ENCODE peak calls at places on chromosomes 6 and 20, in six cellular contexts. One of them, this sample, is unnamed.

GRCh38 chr20:61289166-61289565 is 37.1 kb downstream of the CDH4 start:
- DNase-seq in left lung: no peak
- DNase-seq in AG04450: no peak
- DNase-seq in Peyer's patch: no peak
- DNase-seq in esophagus squamous epithelium: no peak
- DNase-seq in endodermal cell: no peak
- DNase-seq in this sample: no peak

GRCh38 chr6:13457577-13457976 is 29.8 kb downstream of the GFOD1 start:
- DNase-seq in AG04450: no peak
- DNase-seq in left lung: no peak
- DNase-seq in endodermal cell: peak
- DNase-seq in esophagus squamous epithelium: no peak
- DNase-seq in Peyer's patch: no peak
- DNase-seq in this sample: no peak

GRCh38 chr6:16437095-16437494 is 198.7 kb downstream of the GMPR start:
- DNase-seq in AG04450: no peak
- DNase-seq in endodermal cell: no peak
- DNase-seq in left lung: no peak
- DNase-seq in Peyer's patch: no peak
- DNase-seq in esophagus squamous epithelium: no peak
- DNase-seq in this sample: no peak

GRCh38 chr6:46652603-46653438 is at the start of the genes CYP39A1 and SLC25A27:
- DNase-seq in left lung: peak
- DNase-seq in esophagus squamous epithelium: peak
- DNase-seq in endodermal cell: peak
- DNase-seq in Peyer's patch: peak
- DNase-seq in AG04450: peak
- DNase-seq in this sample: peak

GRCh38 chr6:125252891-125253290 is 48.9 kb downstream of the HDDC2 start:
- DNase-seq in AG04450: no peak
- DNase-seq in left lung: no peak
- DNase-seq in esophagus squamous epithelium: no peak
- DNase-seq in Peyer's patch: no peak
- DNase-seq in endodermal cell: no peak
- DNase-seq in this sample: no peak

GRCh38 chr20:33276303-33277113 is 6.5 kb upstream of the BPIFB1 start:
- DNase-seq in esophagus squamous epithelium: no peak
- DNase-seq in AG04450: no peak
- DNase-seq in left lung: no peak
- DNase-seq in endodermal cell: peak
- DNase-seq in Peyer's patch: no peak
- DNase-seq in this sample: no peak

GRCh38 chr20:38307371-38308046 is 3.6 kb downstream of the BPI start:
- DNase-seq in esophagus squamous epithelium: no peak
- DNase-seq in Peyer's patch: no peak
- DNase-seq in left lung: no peak
- DNase-seq in endodermal cell: no peak
- DNase-seq in AG04450: no peak
- DNase-seq in this sample: no peak

GRCh38 chr20:32456869-32457421 is 98.8 kb downstream of the ASXL1 start:
- DNase-seq in left lung: peak
- DNase-seq in AG04450: no peak
- DNase-seq in Peyer's patch: no peak
- DNase-seq in endodermal cell: peak
- DNase-seq in esophagus squamous epithelium: no peak
- DNase-seq in this sample: no peak

GRCh38 chr6:108074057-108074358 is 533 bp downstream of the OSTM1 start:
- DNase-seq in left lung: no peak
- DNase-seq in endodermal cell: no peak
- DNase-seq in Peyer's patch: peak
- DNase-seq in AG04450: no peak
- DNase-seq in esophagus squamous epithelium: no peak
- DNase-seq in this sample: no peak

GRCh38 chr6:39300739-39301138 is 13.5 kb downstream of the KCNK17 start:
- DNase-seq in endodermal cell: no peak
- DNase-seq in Peyer's patch: no peak
- DNase-seq in esophagus squamous epithelium: no peak
- DNase-seq in left lung: no peak
- DNase-seq in AG04450: no peak
- DNase-seq in this sample: no peak

GRCh38 chr6:44245912-44246662 is 814 bp upstream of the HSP90AB1 start:
- DNase-seq in left lung: peak
- DNase-seq in esophagus squamous epithelium: no peak
- DNase-seq in endodermal cell: peak
- DNase-seq in Peyer's patch: peak
- DNase-seq in AG04450: peak
- DNase-seq in this sample: peak

GRCh38 chr6:26230336-26230735 is 134.7 kb upstream of the BTN3A2 start:
- DNase-seq in endodermal cell: no peak
- DNase-seq in left lung: no peak
- DNase-seq in esophagus squamous epithelium: no peak
- DNase-seq in Peyer's patch: no peak
- DNase-seq in AG04450: no peak
- DNase-seq in this sample: no peak

GRCh38 chr6:14454467-14454763 is 336.8 kb downstream of the CD83 start:
- DNase-seq in AG04450: no peak
- DNase-seq in left lung: no peak
- DNase-seq in esophagus squamous epithelium: no peak
- DNase-seq in endodermal cell: no peak
- DNase-seq in Peyer's patch: peak
- DNase-seq in this sample: no peak

GRCh38 chr6:130744601-130745382 is 82.4 kb upstream of the SMLR1 start:
- DNase-seq in left lung: no peak
- DNase-seq in endodermal cell: no peak
- DNase-seq in AG04450: no peak
- DNase-seq in esophagus squamous epithelium: no peak
- DNase-seq in Peyer's patch: no peak
- DNase-seq in this sample: no peak

GRCh38 chr6:168852336-168852884 is 401.2 kb downstream of the THBS2 start:
- DNase-seq in left lung: no peak
- DNase-seq in Peyer's patch: no peak
- DNase-seq in AG04450: no peak
- DNase-seq in endodermal cell: no peak
- DNase-seq in esophagus squamous epithelium: no peak
- DNase-seq in this sample: no peak

GRCh38 chr20:23881371-23881770 is 1.8 kb upstream of the CST5 start:
- DNase-seq in Peyer's patch: no peak
- DNase-seq in endodermal cell: no peak
- DNase-seq in esophagus squamous epithelium: no peak
- DNase-seq in AG04450: no peak
- DNase-seq in left lung: no peak
- DNase-seq in this sample: no peak

GRCh38 chr6:29490552-29490951 is 2.8 kb upstream of the MAS1L start:
- DNase-seq in Peyer's patch: no peak
- DNase-seq in left lung: no peak
- DNase-seq in endodermal cell: no peak
- DNase-seq in AG04450: no peak
- DNase-seq in esophagus squamous epithelium: no peak
- DNase-seq in this sample: no peak

GRCh38 chr6:160110724-160111123 is 10.9 kb upstream of the SLC22A1 start:
- DNase-seq in Peyer's patch: no peak
- DNase-seq in endodermal cell: no peak
- DNase-seq in esophagus squamous epithelium: no peak
- DNase-seq in left lung: no peak
- DNase-seq in AG04450: no peak
- DNase-seq in this sample: no peak

GRCh38 chr20:13119583-13119982 is 101.5 kb upstream of the ISM1 start:
- DNase-seq in left lung: no peak
- DNase-seq in AG04450: peak
- DNase-seq in Peyer's patch: peak
- DNase-seq in esophagus squamous epithelium: no peak
- DNase-seq in endodermal cell: peak
- DNase-seq in this sample: no peak

GRCh38 chr6:168014406-168014959 is 17.0 kb downstream of the KIF25 start:
- DNase-seq in endodermal cell: no peak
- DNase-seq in AG04450: no peak
- DNase-seq in Peyer's patch: no peak
- DNase-seq in esophagus squamous epithelium: no peak
- DNase-seq in left lung: no peak
- DNase-seq in this sample: no peak

GRCh38 chr6:96909826-96910225 is 12.1 kb upstream of the NDUFAF4 start:
- DNase-seq in endodermal cell: no peak
- DNase-seq in esophagus squamous epithelium: no peak
- DNase-seq in AG04450: no peak
- DNase-seq in Peyer's patch: peak
- DNase-seq in left lung: no peak
- DNase-seq in this sample: no peak

GRCh38 chr6:37882724-37883413 is 63.3 kb downstream of the ZFAND3 start:
- DNase-seq in AG04450: peak
- DNase-seq in esophagus squamous epithelium: no peak
- DNase-seq in left lung: no peak
- DNase-seq in endodermal cell: no peak
- DNase-seq in Peyer's patch: no peak
- DNase-seq in this sample: no peak

GRCh38 chr6:101668496-101668895 is 275.0 kb downstream of the GRIK2 start:
- DNase-seq in AG04450: no peak
- DNase-seq in left lung: no peak
- DNase-seq in esophagus squamous epithelium: no peak
- DNase-seq in Peyer's patch: no peak
- DNase-seq in endodermal cell: no peak
- DNase-seq in this sample: no peak

GRCh38 chr20:43752561-43753301 is 25.9 kb upstream of the GTSF1L start:
- DNase-seq in esophagus squamous epithelium: peak
- DNase-seq in left lung: peak
- DNase-seq in endodermal cell: no peak
- DNase-seq in Peyer's patch: peak
- DNase-seq in AG04450: no peak
- DNase-seq in this sample: no peak

GRCh38 chr6:93318127-93318526 is 101.2 kb downstream of the EPHA7 start:
- DNase-seq in esophagus squamous epithelium: no peak
- DNase-seq in Peyer's patch: no peak
- DNase-seq in endodermal cell: no peak
- DNase-seq in left lung: no peak
- DNase-seq in AG04450: no peak
- DNase-seq in this sample: no peak

GRCh38 chr20:3203315-3204123 is 963 bp downstream of the DDRGK1 start:
- DNase-seq in esophagus squamous epithelium: no peak
- DNase-seq in AG04450: no peak
- DNase-seq in left lung: no peak
- DNase-seq in Peyer's patch: peak
- DNase-seq in endodermal cell: peak
- DNase-seq in this sample: no peak

GRCh38 chr20:3202965-3203314 is 1.5 kb downstream of the DDRGK1 start:
- DNase-seq in endodermal cell: no peak
- DNase-seq in esophagus squamous epithelium: no peak
- DNase-seq in left lung: no peak
- DNase-seq in Peyer's patch: no peak
- DNase-seq in AG04450: no peak
- DNase-seq in this sample: no peak

GRCh38 chr20:3204124-3204794 is at the start of gene DDRGK1:
- DNase-seq in Peyer's patch: peak
- DNase-seq in AG04450: peak
- DNase-seq in esophagus squamous epithelium: peak
- DNase-seq in left lung: peak
- DNase-seq in endodermal cell: peak
- DNase-seq in this sample: peak

GRCh38 chr20:3199206-3199605 is 5.3 kb downstream of the DDRGK1 start:
- DNase-seq in esophagus squamous epithelium: no peak
- DNase-seq in endodermal cell: no peak
- DNase-seq in Peyer's patch: no peak
- DNase-seq in left lung: peak
- DNase-seq in AG04450: no peak
- DNase-seq in this sample: no peak

GRCh38 chr20:3199976-3200755 is 4.3 kb downstream of the DDRGK1 start:
- DNase-seq in endodermal cell: no peak
- DNase-seq in esophagus squamous epithelium: no peak
- DNase-seq in AG04450: no peak
- DNase-seq in left lung: peak
- DNase-seq in Peyer's patch: no peak
- DNase-seq in this sample: no peak
- TF ChIP-seq CTCF in endodermal cell: no peak
- TF ChIP-seq CTCF in esophagus squamous epithelium: no peak
- TF ChIP-seq CTCF in AG04450: no peak
- TF ChIP-seq CTCF in left lung: no peak
- TF ChIP-seq CTCF in Peyer's patch: no peak
- TF ChIP-seq CTCF in this sample: no peak

GRCh38 chr20:62804021-62804631 is 509 bp upstream of the OGFR start:
- DNase-seq in esophagus squamous epithelium: no peak
- DNase-seq in Peyer's patch: peak
- DNase-seq in left lung: no peak
- DNase-seq in AG04450: no peak
- DNase-seq in endodermal cell: no peak
- DNase-seq in this sample: no peak
- H3K4me3 ChIP-seq in esophagus squamous epithelium: peak
- H3K4me3 ChIP-seq in Peyer's patch: peak
- H3K4me3 ChIP-seq in left lung: peak
- H3K4me3 ChIP-seq in AG04450: peak
- H3K4me3 ChIP-seq in endodermal cell: peak
- H3K4me3 ChIP-seq in this sample: peak

GRCh38 chr6:116277124-116277523 is 2.6 kb downstream of the TSPYL1 start:
- DNase-seq in left lung: no peak
- DNase-seq in AG04450: no peak
- DNase-seq in Peyer's patch: no peak
- DNase-seq in esophagus squamous epithelium: no peak
- DNase-seq in endodermal cell: no peak
- DNase-seq in this sample: no peak
- H3K27ac ChIP-seq in left lung: no peak
- H3K27ac ChIP-seq in AG04450: no peak
- H3K27ac ChIP-seq in Peyer's patch: no peak
- H3K27ac ChIP-seq in esophagus squamous epithelium: peak
- H3K27ac ChIP-seq in endodermal cell: no peak
- H3K27ac ChIP-seq in this sample: no peak

GRCh38 chr6:111730835-111731234 is 125.2 kb upstream of the TRAF3IP2 start:
- DNase-seq in Peyer's patch: no peak
- DNase-seq in esophagus squamous epithelium: no peak
- DNase-seq in endodermal cell: peak
- DNase-seq in left lung: no peak
- DNase-seq in AG04450: no peak
- DNase-seq in this sample: no peak

GRCh38 chr6:111725446-111726112 is 119.9 kb upstream of the TRAF3IP2 start:
- DNase-seq in left lung: no peak
- DNase-seq in AG04450: no peak
- DNase-seq in endodermal cell: no peak
- DNase-seq in Peyer's patch: no peak
- DNase-seq in esophagus squamous epithelium: no peak
- DNase-seq in this sample: peak

GRCh38 chr6:111727041-111727440 is 121.4 kb upstream of the TRAF3IP2 start:
- DNase-seq in AG04450: no peak
- DNase-seq in Peyer's patch: no peak
- DNase-seq in esophagus squamous epithelium: no peak
- DNase-seq in left lung: no peak
- DNase-seq in endodermal cell: no peak
- DNase-seq in this sample: no peak

GRCh38 chr6:111724505-111724904 is 118.8 kb upstream of the TRAF3IP2 start:
- DNase-seq in endodermal cell: no peak
- DNase-seq in Peyer's patch: no peak
- DNase-seq in left lung: no peak
- DNase-seq in AG04450: no peak
- DNase-seq in esophagus squamous epithelium: no peak
- DNase-seq in this sample: no peak

DNA sequence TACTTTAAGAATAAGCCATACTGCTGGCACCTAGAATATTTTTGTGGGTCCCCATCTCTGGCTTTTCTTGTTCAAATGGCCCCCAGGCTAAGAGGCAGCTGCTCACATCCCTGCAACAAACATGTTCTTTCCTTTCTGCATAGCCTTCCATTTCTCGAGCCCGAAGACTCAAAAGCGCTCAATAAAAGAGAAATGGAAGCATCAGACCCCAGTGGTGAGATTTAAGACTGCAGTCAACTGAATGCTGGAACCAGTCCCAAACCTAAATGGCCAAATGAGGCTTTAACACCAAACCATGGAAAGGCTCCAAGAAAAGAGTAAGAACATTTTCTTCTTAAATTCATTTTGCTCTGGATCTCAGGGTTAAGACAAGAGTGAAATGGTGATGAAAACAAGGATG is 122.1 kb upstream of the TRAF3IP2 start:
- DNase-seq in AG04450: no peak
- DNase-seq in esophagus squamous epithelium: no peak
- DNase-seq in endodermal cell: no peak
- DNase-seq in Peyer's patch: no peak
- DNase-seq in left lung: no peak
- DNase-seq in this sample: no peak
- TF ChIP-seq CTCF in AG04450: peak
- TF ChIP-seq CTCF in esophagus squamous epithelium: no peak
- TF ChIP-seq CTCF in endodermal cell: peak
- TF ChIP-seq CTCF in Peyer's patch: peak
- TF ChIP-seq CTCF in left lung: peak
- TF ChIP-seq CTCF in this sample: peak

This sample was measured in dorsolateral prefrontal cortex.